ENCODE peak calls at places on chromosomes 16 and 17, in nine cellular contexts. F is GM12865; C is skeletal muscle cell; Z is iPS-NIHi11; A is NCI-H1105 treated with DMSO at 0.1 percent for 48 hours; H is activated CD8-positive, alpha-beta memory T cell treated with anti-CD3 and anti-CD28 coated beads for 1 hour; J is PC-3; S is endothelial cell; I is effector memory CD4-positive, alpha-beta T cell. G is an unnamed sample.

GRCh38 chr17:7704601-7705268 is at the start of gene EFNB3:
- DNase-seq in Z (peak; percentile 79), J (peak; percentile 39), H (no peak), S (peak; percentile 74), C (no peak), I (no peak), A (peak; percentile 83), F (no peak), G (no peak)

GRCh38 chr17:42618442-42619150 is 9.1 kb downstream of the TUBG1 start:
- DNase-seq in A (peak; percentile 66), I (no peak), Z (peak; percentile 77), H (no peak), C (peak; percentile 28), J (peak; percentile 49), F (peak; percentile 97), S (peak; percentile 12), G (peak; percentile 72)

GRCh38 chr17:36657763-36658490 is 56.5 kb downstream of the MRM1 start:
- DNase-seq in I (no peak), C (no peak), A (no peak), J (no peak), F (no peak), Z (peak; percentile 85), H (no peak), S (peak; percentile 26), G (peak; percentile 65)

GRCh38 chr17:58667934-58668597 is 23.8 kb downstream of the TEX14 start:
- DNase-seq in Z (no peak), J (peak; percentile 87), A (no peak), H (no peak), S (no peak), I (no peak), F (no peak), C (no peak), G (no peak)

GRCh38 chr16:87826798-87827587 is 42.3 kb downstream of the SLC7A5 start:
- DNase-seq in S (no peak), A (no peak), I (no peak), H (no peak), J (no peak), C (no peak), F (no peak), Z (no peak), G (no peak)

GRCh38 chr16:7257026-7257425 is 75.6 kb upstream of the RBFOX1 start:
- DNase-seq in Z (no peak), C (no peak), I (no peak), S (no peak), F (no peak), H (no peak), J (no peak), A (no peak), G (no peak)

GRCh38 chr17:4105232-4105631 is 37.6 kb downstream of the ZZEF1 start:
- DNase-seq in F (no peak), I (no peak), Z (no peak), C (no peak), A (no peak), J (no peak), H (no peak), S (no peak), G (no peak)

GRCh38 chr17:14124854-14125253 is 55.5 kb downstream of the COX10 start:
- DNase-seq in H (no peak), F (no peak), C (no peak), Z (no peak), A (no peak), I (no peak), J (no peak), S (no peak), G (no peak)

GRCh38 chr17:70661342-70662222 is 492.2 kb downstream of the KCNJ2 start:
- DNase-seq in H (no peak), J (peak; percentile 68), C (peak; percentile 45), Z (no peak), A (peak; percentile 96), F (no peak), S (no peak), I (no peak), G (no peak)

GRCh38 chr16:11121909-11122692 is 133.9 kb downstream of the SOCS1 start:
- DNase-seq in J (no peak), I (no peak), A (peak; percentile 37), H (no peak), C (no peak), Z (no peak), F (no peak), S (no peak), G (no peak)

GRCh38 chr17:1474402-1475189 is 17.9 kb downstream of the MYO1C start:
- DNase-seq in S (no peak), J (no peak), I (no peak), C (no peak), F (peak; percentile 85), H (no peak), A (no peak), Z (no peak), G (no peak)

GRCh38 chr17:46163316-46163715 is 29.9 kb downstream of the KANSL1 start:
- DNase-seq in H (no peak), J (no peak), F (no peak), S (no peak), A (no peak), Z (no peak), I (no peak), C (no peak), G (no peak)

GRCh38 chr16:21194771-21195301 is 16.5 kb downstream of the ZP2 start:
- DNase-seq in A (no peak), C (no peak), Z (no peak), F (peak; percentile 40), J (no peak), S (no peak), H (no peak), I (no peak), G (no peak)